ENCODE peak calls at places on chromosome 21, in four cellular contexts. One of them, this sample, is unnamed.
A peak's percentile ranks its signal among the peaks of the same experiment; 100 is the strongest.

GRCh38 chr21:41641821-41642368 is 125.0 kb downstream of the RIPK4 start:
- DNase-seq in thoracic aorta: peak; percentile 51
- DNase-seq in OCI-LY7: no peak
- DNase-seq in right cardiac atrium: peak; percentile 91
- DNase-seq in this sample: peak; percentile 73

GRCh38 chr21:41156128-41156527 is 11.8 kb upstream of the BACE2 start:
- DNase-seq in thoracic aorta: no peak
- DNase-seq in OCI-LY7: no peak
- DNase-seq in right cardiac atrium: no peak
- DNase-seq in this sample: no peak

GRCh38 chr21:42338730-42339715 is 11.8 kb downstream of the TFF2 start:
- DNase-seq in OCI-LY7: no peak
- DNase-seq in thoracic aorta: no peak
- DNase-seq in right cardiac atrium: no peak
- DNase-seq in this sample: no peak

GRCh38 chr21:22223385-22223784 is 1225.2 kb downstream of the NCAM2 start:
- DNase-seq in right cardiac atrium: no peak
- DNase-seq in thoracic aorta: no peak
- DNase-seq in OCI-LY7: no peak
- DNase-seq in this sample: no peak

GRCh38 chr21:41170442-41170841 is 2.5 kb downstream of the BACE2 start:
- DNase-seq in thoracic aorta: no peak
- DNase-seq in right cardiac atrium: peak; percentile 35
- DNase-seq in OCI-LY7: peak; percentile 22
- DNase-seq in this sample: no peak

GRCh38 chr21:41283211-41283818 is 33.3 kb upstream of the FAM3B start:
- DNase-seq in thoracic aorta: no peak
- DNase-seq in right cardiac atrium: no peak
- DNase-seq in OCI-LY7: peak; percentile 85
- DNase-seq in this sample: peak; percentile 50

GRCh38 chr21:38376235-38376634 is 119.4 kb downstream of the KCNJ15 start:
- DNase-seq in thoracic aorta: no peak
- DNase-seq in OCI-LY7: no peak
- DNase-seq in right cardiac atrium: peak; percentile 28
- DNase-seq in this sample: no peak

GRCh38 chr21:28587748-28588147 is 404.9 kb downstream of the LTN1 start:
- DNase-seq in OCI-LY7: no peak
- DNase-seq in right cardiac atrium: no peak
- DNase-seq in thoracic aorta: no peak
- DNase-seq in this sample: no peak

GRCh38 chr21:14900611-14901010 is 164.2 kb downstream of the NRIP1 start:
- DNase-seq in thoracic aorta: no peak
- DNase-seq in OCI-LY7: no peak
- DNase-seq in right cardiac atrium: no peak
- DNase-seq in this sample: no peak

GRCh38 chr21:19692231-19692630 is 1288.6 kb upstream of the TMPRSS15 start:
- DNase-seq in OCI-LY7: no peak
- DNase-seq in right cardiac atrium: no peak
- DNase-seq in thoracic aorta: no peak
- DNase-seq in this sample: no peak

GRCh38 chr21:29300547-29301138 is 1.9 kb downstream of the BACH1 start:
- DNase-seq in thoracic aorta: no peak
- DNase-seq in OCI-LY7: peak; percentile 50
- DNase-seq in right cardiac atrium: no peak
- DNase-seq in this sample: no peak

GRCh38 chr21:41370840-41371697 is 9.2 kb downstream of the MX2 start:
- DNase-seq in OCI-LY7: no peak
- DNase-seq in right cardiac atrium: no peak
- DNase-seq in thoracic aorta: no peak
- DNase-seq in this sample: no peak

GRCh38 chr21:37149411-37149810 is 76.4 kb downstream of the TTC3 start:
- DNase-seq in right cardiac atrium: no peak
- DNase-seq in OCI-LY7: no peak
- DNase-seq in thoracic aorta: no peak
- DNase-seq in this sample: no peak

GRCh38 chr21:14875704-14876364 is 189.0 kb downstream of the NRIP1 start:
- DNase-seq in thoracic aorta: no peak
- DNase-seq in OCI-LY7: no peak
- DNase-seq in right cardiac atrium: no peak
- DNase-seq in this sample: no peak

GRCh38 chr21:41671859-41672542 is 94.9 kb downstream of the RIPK4 start:
- DNase-seq in thoracic aorta: no peak
- DNase-seq in OCI-LY7: no peak
- DNase-seq in right cardiac atrium: no peak
- DNase-seq in this sample: no peak

GRCh38 chr21:16426936-16427335 is 697.2 kb downstream of the USP25 start:
- DNase-seq in right cardiac atrium: no peak
- DNase-seq in thoracic aorta: no peak
- DNase-seq in OCI-LY7: no peak
- DNase-seq in this sample: no peak

GRCh38 chr21:34796518-34797201 is 127.9 kb downstream of the CLIC6 start:
- DNase-seq in OCI-LY7: no peak
- DNase-seq in right cardiac atrium: no peak
- DNase-seq in thoracic aorta: no peak
- DNase-seq in this sample: no peak

GRCh38 chr21:17611414-17612022 is 1.2 kb downstream of the BTG3 start:
- DNase-seq in thoracic aorta: peak; percentile 62
- DNase-seq in right cardiac atrium: peak; percentile 85
- DNase-seq in OCI-LY7: peak; percentile 85
- DNase-seq in this sample: peak; percentile 61

GRCh38 chr21:26846036-26846931 is 1.1 kb upstream of the ADAMTS1 start:
- DNase-seq in right cardiac atrium: peak; percentile 95
- DNase-seq in OCI-LY7: no peak
- DNase-seq in thoracic aorta: peak; percentile 36
- DNase-seq in this sample: no peak

DNA sequence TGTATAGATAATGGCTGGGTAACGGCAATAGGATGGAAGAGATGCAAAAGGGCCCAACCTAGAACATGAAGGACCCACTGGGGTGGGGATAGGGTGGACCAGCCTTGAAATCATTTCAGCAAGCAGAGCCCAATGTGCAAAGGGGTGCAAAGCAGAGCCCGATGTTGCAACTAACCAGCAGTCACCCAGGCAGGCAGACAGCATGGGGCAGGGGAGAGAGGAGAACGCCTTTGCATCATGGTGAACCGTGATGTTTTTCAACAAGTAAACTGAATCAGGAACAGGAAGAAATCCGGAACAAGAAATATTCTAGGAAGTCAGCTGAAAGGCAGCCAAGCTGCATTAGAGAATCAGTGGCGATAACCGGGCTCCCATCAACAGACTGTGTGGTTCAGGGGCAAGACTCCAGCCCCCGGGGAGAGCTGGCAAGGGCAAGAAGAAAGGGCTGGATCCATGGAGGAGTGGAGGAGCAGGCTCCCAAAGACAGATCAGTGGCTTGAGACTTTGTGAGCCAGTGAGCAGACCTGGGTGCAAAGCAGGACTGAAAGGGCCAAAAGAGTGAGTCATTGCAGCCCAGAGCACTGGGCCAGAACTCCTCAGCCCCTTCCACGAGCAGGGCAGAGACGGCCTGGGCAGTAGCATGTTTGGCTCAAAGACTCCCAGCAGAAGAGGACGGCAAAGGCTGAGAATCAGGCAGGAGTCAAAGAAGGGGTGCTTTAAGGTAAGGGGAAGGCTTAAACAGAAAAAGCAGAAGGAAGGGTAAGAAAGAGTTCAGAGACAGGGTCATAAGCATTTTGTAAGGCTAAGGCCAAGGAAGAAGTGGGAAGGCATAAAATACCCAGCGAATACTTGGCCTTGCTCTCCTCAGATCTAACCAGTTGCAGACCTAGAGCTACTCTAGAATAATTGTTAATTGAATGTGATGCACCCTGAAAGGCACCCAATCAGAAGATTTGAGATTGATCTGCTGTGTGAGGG is 155.0 kb downstream of the SETD4 start:
- DNase-seq in OCI-LY7: no peak
- DNase-seq in right cardiac atrium: peak; percentile 65
- DNase-seq in thoracic aorta: no peak
- DNase-seq in this sample: no peak
- H3K27ac ChIP-seq in OCI-LY7: no peak overlapping the region
- H3K27ac ChIP-seq in right cardiac atrium: peak overlapping the region; percentile 64
- H3K27ac ChIP-seq in thoracic aorta: peak overlapping the region; percentile 75
- H3K27ac ChIP-seq in this sample: no peak overlapping the region

GRCh38 chr21:43347461-43347860 is 79.5 kb downstream of the SIK1 start:
- DNase-seq in OCI-LY7: no peak
- DNase-seq in thoracic aorta: no peak
- DNase-seq in right cardiac atrium: no peak
- DNase-seq in this sample: no peak

GRCh38 chr21:43345746-43346409 is 81.1 kb downstream of the SIK1 start:
- DNase-seq in thoracic aorta: no peak
- DNase-seq in OCI-LY7: no peak
- DNase-seq in right cardiac atrium: peak; percentile 29
- DNase-seq in this sample: no peak

GRCh38 chr21:43345046-43345745 is 81.7 kb downstream of the SIK1 start:
- DNase-seq in right cardiac atrium: peak; percentile 9
- DNase-seq in thoracic aorta: no peak
- DNase-seq in OCI-LY7: no peak
- DNase-seq in this sample: no peak

GRCh38 chr21:43347864-43348766 is 78.8 kb downstream of the SIK1 start:
- DNase-seq in thoracic aorta: no peak
- DNase-seq in OCI-LY7: no peak
- DNase-seq in right cardiac atrium: no peak
- DNase-seq in this sample: no peak

GRCh38 chr21:43346551-43346950 is 80.4 kb downstream of the SIK1 start:
- DNase-seq in OCI-LY7: no peak
- DNase-seq in right cardiac atrium: no peak
- DNase-seq in thoracic aorta: no peak
- DNase-seq in this sample: no peak
- H3K27ac ChIP-seq in OCI-LY7: no peak overlapping the region
- H3K27ac ChIP-seq in right cardiac atrium: no peak overlapping the region
- H3K27ac ChIP-seq in thoracic aorta: no peak overlapping the region
- H3K27ac ChIP-seq in this sample: no peak overlapping the region

DNA sequence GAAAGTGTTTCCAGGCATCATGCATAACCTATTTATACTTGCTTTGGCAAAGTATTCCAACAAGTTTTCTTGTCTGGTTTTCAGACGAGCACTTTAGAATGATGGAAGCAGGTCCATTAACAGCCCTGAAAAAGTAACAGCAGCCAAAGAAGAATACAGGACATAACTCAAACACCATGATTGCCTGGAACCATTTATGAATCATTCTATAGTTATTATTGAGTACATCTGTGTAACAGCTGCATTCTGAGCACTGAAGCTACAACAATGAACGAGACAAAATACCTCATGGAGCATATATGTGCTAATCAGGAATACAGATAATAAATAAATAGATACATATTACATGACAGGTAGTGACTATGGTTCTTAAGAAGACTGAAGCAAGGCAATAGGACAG is 12.6 kb downstream of the IL10RB start:
- DNase-seq in OCI-LY7: no peak
- DNase-seq in thoracic aorta: no peak
- DNase-seq in right cardiac atrium: no peak
- DNase-seq in this sample: no peak
- H3K27ac ChIP-seq in OCI-LY7: no peak overlapping the region
- H3K27ac ChIP-seq in thoracic aorta: no peak overlapping the region
- H3K27ac ChIP-seq in right cardiac atrium: no peak overlapping the region
- H3K27ac ChIP-seq in this sample: no peak overlapping the region

DNA sequence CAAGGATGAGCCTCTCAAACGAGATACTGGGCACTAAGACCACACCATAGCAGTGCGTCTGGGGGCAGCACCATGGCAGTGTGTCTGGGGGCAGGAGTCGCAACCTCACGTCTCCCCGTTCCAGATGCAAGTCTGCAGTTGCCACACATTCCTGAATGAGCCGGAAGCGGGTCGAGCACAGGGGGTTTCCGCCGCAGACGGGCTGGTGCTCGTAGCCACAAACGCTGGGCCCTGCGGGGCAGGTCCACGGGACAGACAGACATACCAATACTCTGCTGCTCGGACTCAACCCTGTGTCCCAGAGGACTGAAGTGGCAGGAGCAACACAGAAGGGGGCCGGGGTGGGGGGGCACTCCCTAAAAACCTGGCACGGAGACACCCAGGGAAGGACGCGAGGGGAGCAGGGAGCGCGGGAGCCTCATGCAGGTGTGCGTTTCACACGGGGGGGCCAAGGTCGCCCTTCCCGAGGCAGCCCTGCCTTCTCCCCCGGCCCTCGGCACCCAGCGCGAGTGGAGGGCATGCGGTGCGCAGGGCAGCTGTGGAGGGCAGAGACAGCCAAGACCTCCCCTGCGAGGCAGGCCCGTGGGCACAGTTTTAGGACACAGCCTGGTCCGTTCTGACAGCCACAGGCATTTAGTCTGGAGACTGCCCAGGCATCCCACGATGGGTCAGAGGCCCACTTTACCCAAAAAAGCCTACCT is 24.5 kb downstream of the PTTG1IP start:
- DNase-seq in thoracic aorta: no peak
- DNase-seq in right cardiac atrium: no peak
- DNase-seq in OCI-LY7: no peak
- DNase-seq in this sample: no peak
- H3K27ac ChIP-seq in thoracic aorta: no peak overlapping the region
- H3K27ac ChIP-seq in right cardiac atrium: no peak overlapping the region
- H3K27ac ChIP-seq in OCI-LY7: no peak overlapping the region
- H3K27ac ChIP-seq in this sample: no peak overlapping the region

GRCh38 chr21:31394309-31394708 is 50.2 kb upstream of the TIAM1 start:
- DNase-seq in right cardiac atrium: no peak
- DNase-seq in OCI-LY7: no peak
- DNase-seq in thoracic aorta: no peak
- DNase-seq in this sample: no peak
- H3K27ac ChIP-seq in right cardiac atrium: no peak overlapping the region
- H3K27ac ChIP-seq in OCI-LY7: no peak overlapping the region
- H3K27ac ChIP-seq in thoracic aorta: no peak overlapping the region
- H3K27ac ChIP-seq in this sample: no peak overlapping the region

GRCh38 chr21:46551636-46552241 is 53.1 kb downstream of the S100B start:
- DNase-seq in right cardiac atrium: no peak
- DNase-seq in OCI-LY7: peak; percentile 49
- DNase-seq in thoracic aorta: no peak
- DNase-seq in this sample: no peak

GRCh38 chr21:46549650-46550049 is 55.2 kb downstream of the S100B start:
- DNase-seq in thoracic aorta: no peak
- DNase-seq in right cardiac atrium: no peak
- DNase-seq in OCI-LY7: no peak
- DNase-seq in this sample: no peak

GRCh38 chr21:46552865-46553379 is 52.0 kb downstream of the S100B start:
- DNase-seq in thoracic aorta: no peak
- DNase-seq in right cardiac atrium: no peak
- DNase-seq in OCI-LY7: no peak
- DNase-seq in this sample: no peak

GRCh38 chr21:46552274-46552673 is 52.6 kb downstream of the S100B start:
- DNase-seq in OCI-LY7: no peak
- DNase-seq in right cardiac atrium: no peak
- DNase-seq in thoracic aorta: no peak
- DNase-seq in this sample: no peak

DNA sequence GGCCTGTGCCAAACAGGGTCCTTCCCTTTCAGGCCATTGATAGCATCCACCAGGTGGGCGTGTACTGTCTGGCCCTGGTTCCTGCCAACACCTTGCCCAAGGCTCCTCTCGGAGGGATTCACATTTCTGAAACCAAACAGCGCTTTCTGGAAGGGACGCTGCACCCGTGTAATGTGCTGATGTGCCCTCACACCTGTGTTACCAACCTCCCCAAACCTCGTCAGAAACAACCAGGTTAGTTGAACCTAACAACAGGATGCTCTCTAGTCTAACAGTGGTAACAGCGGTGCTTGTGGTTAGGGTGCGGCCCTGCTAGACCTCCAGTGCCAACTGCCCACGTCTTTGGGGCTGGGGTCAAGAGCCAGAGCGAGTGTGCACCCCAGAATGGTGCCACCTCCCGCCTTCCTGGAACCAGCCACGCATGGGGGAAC is 54.4 kb downstream of the S100B start:
- DNase-seq in thoracic aorta: no peak
- DNase-seq in OCI-LY7: no peak
- DNase-seq in right cardiac atrium: no peak
- DNase-seq in this sample: no peak
- H3K27ac ChIP-seq in thoracic aorta: no peak overlapping the region
- H3K27ac ChIP-seq in OCI-LY7: no peak overlapping the region
- H3K27ac ChIP-seq in right cardiac atrium: no peak overlapping the region
- H3K27ac ChIP-seq in this sample: no peak overlapping the region